ENCODE peak calls at places on chromosomes 11 and 22, in six cellular contexts. P is neural progenitor cell, I is MM.1S, T is hepatocyte, Y is GM23248, V is fibroblast of lung. W is an unnamed sample.
A peak's percentile ranks its signal among the peaks of the same experiment; 100 is the strongest.

GRCh38 chr11:134518616-134519389 is 106.8 kb upstream of the B3GAT1 start:
- DNase-seq in P (no peak), I (no peak), T (no peak), Y (no peak), V (no peak), W (no peak)

GRCh38 chr22:48700566-48701295 is 1126.9 kb downstream of the BRD1 start:
- DNase-seq in P (no peak), I (no peak), T (no peak), Y (no peak), V (no peak), W (no peak)

GRCh38 chr11:10659339-10660216 is 34.0 kb downstream of the IRAG1 start:
- DNase-seq in P (no peak), I (no peak), T (peak; percentile 83), Y (peak; percentile 96), V (peak; percentile 94), W (peak; percentile 95)

GRCh38 chr22:36411589-36412258 is 24.0 kb upstream of the MYH9 start:
- DNase-seq in P (no peak), I (peak; percentile 69), T (peak; percentile 36), Y (no peak), V (no peak), W (no peak)

GRCh38 chr22:23204541-23205157 is 24.3 kb downstream of the BCR start:
- DNase-seq in P (no peak), I (no peak), T (no peak), Y (peak; percentile 51), V (peak; percentile 38), W (no peak)

GRCh38 chr22:42596376-42596775 is 18.3 kb downstream of the POLDIP3 start:
- DNase-seq in P (no peak), I (no peak), T (no peak), Y (no peak), V (no peak), W (no peak)

GRCh38 chr11:17596711-17597110 is 49.7 kb downstream of the OTOG start:
- DNase-seq in P (no peak), I (no peak), T (no peak), Y (no peak), V (no peak), W (no peak)

GRCh38 chr11:11808992-11809583 is 32.7 kb upstream of the USP47 start:
- DNase-seq in P (no peak), I (no peak), T (no peak), Y (no peak), V (no peak), W (no peak)

GRCh38 chr11:108636222-108636621 is 28.6 kb upstream of the DDX10 start:
- DNase-seq in P (no peak), I (no peak), T (no peak), Y (no peak), V (no peak), W (no peak)

GRCh38 chr11:6992457-6993431 is 27.4 kb downstream of the ZNF214 start:
- DNase-seq in P (no peak), I (no peak), T (peak; percentile 11), Y (peak; percentile 93), V (peak; percentile 91), W (no peak)

GRCh38 chr11:114762437-114762836 is 84.1 kb downstream of the NXPE2 start:
- DNase-seq in P (peak; percentile 83), I (no peak), T (peak; percentile 86), Y (peak; percentile 75), V (peak; percentile 47), W (no peak)

GRCh38 chr11:102950622-102951081 is 4.9 kb downstream of the MMP13 start:
- DNase-seq in P (no peak), I (no peak), T (no peak), Y (peak; percentile 47), V (no peak), W (peak; percentile 57)

GRCh38 chr11:106461839-106462545 is 384.5 kb downstream of the AASDHPPT start:
- DNase-seq in P (peak; percentile 8), I (no peak), T (no peak), Y (no peak), V (peak; percentile 93), W (no peak)

GRCh38 chr11:130511765-130512164 is 63.3 kb downstream of the ADAMTS15 start:
- DNase-seq in P (no peak), I (no peak), T (no peak), Y (peak; percentile 65), V (peak; percentile 30), W (peak; percentile 71)

GRCh38 chr11:130705670-130706421 is 210.4 kb downstream of the SNX19 start:
- DNase-seq in P (no peak), I (no peak), T (no peak), Y (peak; percentile 78), V (peak; percentile 51), W (no peak)

GRCh38 chr11:86553322-86553721 is 119.1 kb downstream of the ME3 start:
- DNase-seq in P (no peak), I (no peak), T (no peak), Y (no peak), V (no peak), W (peak; percentile 50)

GRCh38 chr11:70066628-70067027 is 11.5 kb upstream of the ANO1 start:
- DNase-seq in P (no peak), I (no peak), T (no peak), Y (no peak), V (no peak), W (no peak)

GRCh38 chr11:70067036-70067435 is 11.1 kb upstream of the ANO1 start:
- DNase-seq in P (no peak), I (no peak), T (no peak), Y (no peak), V (no peak), W (no peak)

GRCh38 chr11:70067591-70068341 is 10.4 kb upstream of the ANO1 start:
- DNase-seq in P (peak; percentile 82), I (no peak), T (peak; percentile 45), Y (no peak), V (no peak), W (peak; percentile 98)

GRCh38 chr11:70068950-70069349 is 9.2 kb upstream of the ANO1 start:
- DNase-seq in P (no peak), I (no peak), T (no peak), Y (no peak), V (no peak), W (no peak)

GRCh38 chr11:70068345-70068744 is 9.8 kb upstream of the ANO1 start:
- DNase-seq in P (no peak), I (no peak), T (no peak), Y (no peak), V (no peak), W (no peak)
- H2AFZ ChIP-seq in P (no peak overlapping the region), I (no peak overlapping the region), T (no peak overlapping the region), Y (no peak overlapping the region), V (no peak overlapping the region), W (no peak overlapping the region)

GRCh38 chr11:100777736-100778135 is 90.6 kb downstream of the ARHGAP42 start:
- DNase-seq in P (no peak), I (no peak), T (no peak), Y (no peak), V (no peak), W (peak; percentile 83)

GRCh38 chr11:100774859-100775258 is 87.8 kb downstream of the ARHGAP42 start:
- DNase-seq in P (peak; percentile 15), I (no peak), T (peak; percentile 23), Y (no peak), V (no peak), W (no peak)

GRCh38 chr11:100778386-100778785 is 91.3 kb downstream of the ARHGAP42 start:
- DNase-seq in P (no peak), I (no peak), T (no peak), Y (no peak), V (no peak), W (no peak)

GRCh38 chr11:100777118-100777517 is 90.0 kb downstream of the ARHGAP42 start:
- DNase-seq in P (no peak), I (no peak), T (peak; percentile 60), Y (no peak), V (peak; percentile 30), W (peak; percentile 64)

GRCh38 chr11:100776212-100776896 is 89.3 kb downstream of the ARHGAP42 start:
- DNase-seq in P (no peak), I (no peak), T (peak; percentile 66), Y (peak; percentile 38), V (peak; percentile 81), W (peak; percentile 40)
- H3K9me3 ChIP-seq in P (no peaks in the 10 kb centered on the region), I (no peaks in the 10 kb centered on the region), T (no peaks in the 10 kb centered on the region), Y (no peaks in the 10 kb centered on the region), V (no peaks in the 10 kb centered on the region), W (no peaks in the 10 kb centered on the region)

GRCh38 chr11:2707736-2708135 is 7.9 kb upstream of the KCNQ1OT1 start:
- DNase-seq in P (no peak), I (no peak), T (no peak), Y (no peak), V (no peak), W (no peak)
- TF ChIP-seq EZH2 in P (no peak), I (no peak), T (no peak), Y (no peak), V (no peak), W (no peak)

GRCh38 chr11:5288912-5289525 is 12.7 kb downstream of the OR51B4 start:
- DNase-seq in P (no peak), I (no peak), T (no peak), Y (peak; percentile 60), V (peak; percentile 49), W (no peak)

GRCh38 chr11:5291207-5291838 is 10.4 kb downstream of the OR51B4 start:
- DNase-seq in P (peak; percentile 44), I (peak; percentile 68), T (peak; percentile 42), Y (peak; percentile 56), V (peak; percentile 32), W (no peak)

GRCh38 chr11:5288108-5288911 is 13.4 kb downstream of the OR51B4 start:
- DNase-seq in P (no peak), I (no peak), T (peak; percentile 11), Y (peak; percentile 54), V (peak; percentile 39), W (no peak)

GRCh38 chr11:5293028-5293427 is 8.7 kb downstream of the OR51B4 start:
- DNase-seq in P (no peak), I (no peak), T (no peak), Y (no peak), V (peak; percentile 9), W (no peak)

GRCh38 chr11:5289696-5290095 is 12.1 kb downstream of the OR51B4 start:
- DNase-seq in P (no peak), I (no peak), T (no peak), Y (peak; percentile 38), V (peak; percentile 12), W (no peak)
- H2AFZ ChIP-seq in P (no peak overlapping the region), I (peak overlapping the region; percentile 19), T (no peak overlapping the region), Y (peak overlapping the region; percentile 66), V (peak overlapping the region; percentile 33), W (no peak overlapping the region)